ENCODE peak calls at places on chromosome 11, in six cellular contexts. U, R, T, I, C and J are unnamed samples.
A peak's percentile ranks its signal among the peaks of the same experiment; 100 is the strongest.

GRCh38 chr11:92406472-92406871 is 181.9 kb downstream of the FAT3 start:
- DNase-seq in C (no peak), R (no peak), T (no peak), I (no peak), U (no peak), J (no peak)

GRCh38 chr11:92380882-92381281 is 156.3 kb downstream of the FAT3 start:
- DNase-seq in R (peak; percentile 45), C (peak; percentile 55), U (no peak), I (no peak), T (no peak), J (no peak)

GRCh38 chr11:85590848-85591483 is 36.2 kb downstream of the DLG2 start:
- DNase-seq in C (peak; percentile 66), T (no peak), U (no peak), I (no peak), R (peak; percentile 4), J (no peak)

GRCh38 chr11:70628881-70629844 is 230.8 kb downstream of the CTTN start:
- DNase-seq in T (no peak), C (no peak), I (no peak), U (no peak), R (no peak), J (no peak)

GRCh38 chr11:111936045-111936400 is 1.1 kb upstream of the DIXDC1 start:
- DNase-seq in T (no peak), C (no peak), U (peak; percentile 16), I (no peak), R (no peak), J (no peak)

GRCh38 chr11:134282121-134283045 is 6.2 kb downstream of the GLB1L3 start:
- DNase-seq in R (no peak), I (no peak), U (no peak), C (no peak), T (no peak), J (no peak)

GRCh38 chr11:93249437-93250210 is 51.8 kb upstream of the SLC36A4 start:
- DNase-seq in C (no peak), T (no peak), R (no peak), I (no peak), U (no peak), J (no peak)

GRCh38 chr11:71082454-71082853 is 169.9 kb downstream of the SHANK2 start:
- DNase-seq in T (no peak), I (no peak), R (no peak), U (no peak), C (no peak), J (no peak)

GRCh38 chr11:129949067-129949466 is 53.6 kb downstream of the PRDM10 start:
- DNase-seq in I (no peak), T (no peak), U (no peak), C (no peak), R (no peak), J (no peak)

GRCh38 chr11:58507355-58507754 is 550 bp downstream of the OR5B21 start:
- DNase-seq in I (no peak), C (no peak), U (no peak), T (no peak), R (no peak), J (no peak)

GRCh38 chr11:2693271-2693833 is 6.4 kb downstream of the KCNQ1OT1 start:
- DNase-seq in R (no peak), T (no peak), I (peak; percentile 3), C (no peak), U (no peak), J (no peak)

GRCh38 chr11:94184362-94184761 is 55.7 kb downstream of the PANX1 start:
- DNase-seq in U (no peak), I (no peak), C (no peak), R (no peak), T (no peak), J (no peak)

GRCh38 chr11:54558919-54559318 is 44.9 kb downstream of the OR4C46 start:
- DNase-seq in R (no peak), U (no peak), C (no peak), T (no peak), I (no peak), J (no peak)

GRCh38 chr11:23688835-23689234 is 808.0 kb upstream of the LUZP2 start:
- DNase-seq in U (no peak), T (no peak), C (peak; percentile 84), I (no peak), R (peak; percentile 14), J (no peak)

GRCh38 chr11:64232182-64233018 is 2.0 kb upstream of the VEGFB start:
- DNase-seq in C (no peak), R (no peak), U (no peak), I (no peak), T (no peak), J (no peak)

GRCh38 chr11:104572279-104572678 is 326.0 kb downstream of the CASP12 start:
- DNase-seq in I (no peak), C (peak; percentile 28), R (no peak), T (no peak), U (no peak), J (no peak)

GRCh38 chr11:11624206-11624605 is 2.4 kb upstream of the GALNT18 start:
- DNase-seq in R (no peak), I (no peak), T (no peak), U (no peak), C (no peak), J (no peak)

GRCh38 chr11:11626128-11626527 is 4.3 kb upstream of the GALNT18 start:
- DNase-seq in U (no peak), R (no peak), T (no peak), I (no peak), C (no peak), J (no peak)

GRCh38 chr11:11622772-11623531 is 1.1 kb upstream of the GALNT18 start:
- DNase-seq in T (no peak), R (no peak), C (no peak), I (no peak), U (no peak), J (no peak)

GRCh38 chr11:11621881-11622706 is at the start of gene GALNT18:
- DNase-seq in U (peak; percentile 94), I (peak; percentile 94), R (peak; percentile 56), T (peak; percentile 42), C (peak; percentile 94), J (peak; percentile 98)

GRCh38 chr11:11624926-11625325 is 3.1 kb upstream of the GALNT18 start:
- DNase-seq in U (no peak), T (no peak), C (no peak), I (no peak), R (no peak), J (no peak)
- TF ChIP-seq CTCF in U (no peak), T (no peak), C (no peak), I (no peak), R (no peak), J (no peak)

GRCh38 chr11:7416080-7416479 is 69.2 kb upstream of the OLFML1 start:
- DNase-seq in I (no peak), C (no peak), R (no peak), T (no peak), U (no peak), J (no peak)

GRCh38 chr11:7414729-7415536 is 70.4 kb upstream of the OLFML1 start:
- DNase-seq in T (no peak), C (no peak), I (no peak), R (no peak), U (no peak), J (no peak)

GRCh38 chr11:7417328-7417727 is 68.0 kb upstream of the OLFML1 start:
- DNase-seq in I (no peak), T (no peak), U (no peak), R (no peak), C (no peak), J (no peak)

GRCh38 chr11:7415537-7415817 is 69.8 kb upstream of the OLFML1 start:
- DNase-seq in I (no peak), C (no peak), T (no peak), U (no peak), R (no peak), J (no peak)

DNA sequence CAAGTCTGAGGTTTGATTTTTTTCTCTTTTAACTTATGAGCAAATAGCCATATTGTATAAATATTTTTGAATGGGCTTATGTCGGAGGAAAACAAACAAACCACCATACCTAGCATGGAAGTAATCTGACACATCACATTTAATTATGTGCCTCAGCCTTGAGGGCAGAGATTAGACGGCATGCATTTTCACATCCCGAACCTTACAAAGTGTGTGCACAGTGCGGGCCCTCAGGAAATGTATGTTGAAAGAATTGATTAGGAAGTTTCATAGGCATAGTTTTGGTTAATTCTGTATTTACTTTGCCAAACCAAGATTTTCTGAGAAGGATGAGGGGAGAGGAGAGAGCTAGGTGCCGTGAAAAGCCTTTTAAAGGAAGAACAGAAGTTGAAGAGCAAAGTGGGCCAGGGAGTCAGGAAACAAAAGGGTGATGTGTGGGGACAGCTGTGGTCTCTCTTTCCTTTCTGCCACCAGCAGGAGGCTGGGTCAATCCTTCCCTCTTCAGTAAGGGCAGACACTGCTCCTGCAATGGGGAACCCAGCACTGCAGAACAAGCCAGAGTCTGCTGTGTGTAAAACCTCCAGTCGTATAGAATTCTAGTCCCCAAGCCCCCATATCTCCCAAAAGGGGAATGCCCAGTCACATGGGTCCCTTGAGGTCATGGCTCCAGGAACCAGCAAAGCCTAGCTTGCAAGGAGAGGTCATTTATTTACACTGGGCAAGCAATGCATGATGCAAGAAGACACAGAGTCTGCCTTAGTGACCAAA is 71.2 kb upstream of the OLFML1 start:
- DNase-seq in U (no peak), C (no peak), I (no peak), R (no peak), T (no peak), J (no peak)
- TF ChIP-seq CTCF in U (peak; percentile 14), C (no peak), I (no peak), R (no peak), T (no peak), J (no peak)

GRCh38 chr11:46305295-46305694 is 27.8 kb downstream of the CREB3L1 start:
- DNase-seq in I (no peak), R (no peak), U (no peak), T (no peak), C (peak; percentile 69), J (no peak)
- TF ChIP-seq CTCF in I (no peak), R (peak; percentile 3), U (peak; percentile 17), T (no peak), C (peak; percentile 55), J (no peak)

DNA sequence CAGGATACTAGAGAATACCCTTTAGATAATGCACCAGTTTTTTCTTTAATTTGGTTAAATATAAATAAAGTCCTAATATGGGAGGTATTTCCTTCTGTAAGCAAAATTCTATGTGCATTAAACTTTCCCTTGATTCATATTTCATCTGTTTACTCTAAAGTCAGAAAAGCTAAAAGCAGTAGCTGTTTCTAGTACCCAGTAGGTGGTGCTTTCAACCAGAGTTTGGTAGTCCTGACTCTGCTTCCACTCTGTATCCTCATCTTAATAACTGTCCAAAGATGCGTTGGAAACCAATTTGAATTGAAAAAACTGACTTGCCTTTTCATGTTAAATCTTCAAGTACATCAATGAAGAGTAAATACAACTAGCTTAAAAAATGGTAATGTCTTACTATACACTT is 1065.2 kb downstream of the JRKL start:
- DNase-seq in C (peak; percentile 83), T (no peak), I (no peak), U (no peak), R (no peak), J (no peak)
- TF ChIP-seq CTCF in C (peak; percentile 77), T (no peak), I (no peak), U (peak; percentile 56), R (no peak), J (peak; percentile 70)